ENCODE peak calls at places on chromosomes 1 and 21, in seven cellular contexts. E is OCI-LY7, R is psoas muscle, J is fibroblast of lung, C is cardiac fibroblast, F is heart right ventricle, X is Panc1. B is an unnamed sample.
A peak's percentile ranks its signal among the peaks of the same experiment; 100 is the strongest.

GRCh38 chr1:228453022-228453560 is 34.1 kb upstream of the RNF187 start:
- DNase-seq in E (no peak), R (no peak), J (no peak), C (no peak), F (no peak), X (no peak), B (no peak)

GRCh38 chr1:54254055-54254454 is 54.1 kb downstream of the MRPL37 start:
- DNase-seq in E (no peak), R (no peak), J (no peak), C (peak; percentile 53), F (no peak), X (no peak), B (no peak)

GRCh38 chr1:9652379-9653194 is 1.1 kb downstream of the PIK3CD start:
- DNase-seq in E (peak; percentile 80), R (peak; percentile 33), J (no peak), C (peak; percentile 10), F (peak; percentile 39), X (no peak), B (peak; percentile 77)

GRCh38 chr1:41226816-41227215 is 15.3 kb downstream of the SCMH1 start:
- DNase-seq in E (no peak), R (no peak), J (no peak), C (no peak), F (no peak), X (no peak), B (no peak)

GRCh38 chr1:181984006-181984405 is 77.5 kb downstream of the ZNF648 start:
- DNase-seq in E (no peak), R (no peak), J (no peak), C (no peak), F (no peak), X (no peak), B (no peak)

GRCh38 chr1:110498270-110498669 is 20.7 kb downstream of the KCNA10 start:
- DNase-seq in E (no peak), R (no peak), J (no peak), C (no peak), F (no peak), X (no peak), B (no peak)

GRCh38 chr1:30264672-30265025 is 458.7 kb downstream of the MATN1 start:
- DNase-seq in E (no peak), R (no peak), J (no peak), C (no peak), F (no peak), X (no peak), B (no peak)

GRCh38 chr1:147071142-147071541 is 101.1 kb downstream of the PRKAB2 start:
- DNase-seq in E (no peak), R (no peak), J (no peak), C (no peak), F (no peak), X (no peak), B (no peak)

GRCh38 chr1:84936116-84936810 is 43.3 kb upstream of the LPAR3 start:
- DNase-seq in E (peak; percentile 62), R (no peak), J (peak; percentile 80), C (peak; percentile 83), F (no peak), X (peak; percentile 64), B (peak; percentile 54)

GRCh38 chr1:226873771-226874578 is 3.6 kb downstream of the PSEN2 start:
- DNase-seq in E (no peak), R (no peak), J (no peak), C (no peak), F (no peak), X (no peak), B (no peak)

GRCh38 chr1:1680031-1680911 is 12.3 kb downstream of the SLC35E2B start:
- DNase-seq in E (no peak), R (no peak), J (no peak), C (no peak), F (peak; percentile 6), X (no peak), B (no peak)

GRCh38 chr1:1680912-1681273 is 11.7 kb downstream of the SLC35E2B start:
- DNase-seq in E (no peak), R (no peak), J (no peak), C (no peak), F (peak; percentile 3), X (no peak), B (no peak)

GRCh38 chr1:1683104-1683905 is 9.3 kb downstream of the SLC35E2B start:
- DNase-seq in E (no peak), R (no peak), J (no peak), C (no peak), F (no peak), X (no peak), B (no peak)

GRCh38 chr1:1677718-1678580 is 14.6 kb downstream of the SLC35E2B start:
- DNase-seq in E (peak; percentile 90), R (no peak), J (no peak), C (no peak), F (peak; percentile 12), X (no peak), B (peak; percentile 95)

DNA sequence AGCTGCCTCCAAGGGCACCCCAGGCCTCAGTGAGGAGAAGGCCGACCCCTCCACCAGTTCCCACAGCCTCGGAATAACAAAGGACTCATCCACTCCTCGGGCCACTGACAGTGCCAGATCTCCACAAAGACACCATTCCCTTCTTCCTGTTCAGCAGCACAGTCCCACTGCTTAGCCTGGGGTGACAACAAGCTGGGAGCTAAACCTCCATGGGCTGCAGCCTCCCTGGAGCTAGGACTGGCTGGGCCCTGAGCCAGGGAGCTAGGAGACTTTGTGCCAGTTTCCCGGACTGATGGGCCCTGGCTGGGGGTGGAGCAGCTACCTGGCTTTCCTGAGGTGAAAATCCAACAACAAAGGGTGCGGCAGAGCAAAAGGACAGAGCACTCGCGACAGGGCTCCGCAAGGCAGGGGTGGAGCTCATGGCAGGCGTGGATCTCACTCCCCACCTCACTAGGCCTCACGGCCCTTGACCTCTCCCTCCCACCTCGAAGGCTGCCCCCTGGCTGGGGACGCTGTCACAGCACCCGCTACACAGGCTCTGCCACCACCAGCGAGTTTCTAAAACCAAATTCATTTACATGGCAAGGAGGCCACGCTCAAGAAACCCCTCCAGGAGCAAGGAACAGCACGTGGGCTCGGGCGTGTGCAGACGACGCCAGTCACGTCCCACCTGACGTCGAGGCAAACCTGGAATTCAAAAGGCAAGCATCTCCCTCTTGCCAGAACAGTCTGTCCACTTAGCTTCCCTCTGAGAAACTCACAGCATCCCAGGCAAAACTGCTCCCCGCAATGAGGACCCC is 13.8 kb downstream of the SLC35E2B start:
- DNase-seq in E (peak; percentile 89), R (no peak), J (no peak), C (no peak), F (peak; percentile 15), X (peak; percentile 12), B (peak; percentile 92)
- H3K4me3 ChIP-seq in E (peak overlapping the region; percentile 73), R (no peak overlapping the region), J (no peak overlapping the region), C (no peak overlapping the region), F (no peak overlapping the region), X (no peak overlapping the region), B (peak overlapping the region; percentile 41)

GRCh38 chr21:32317726-32318125 is 19.1 kb downstream of the MRAP start:
- DNase-seq in E (no peak), R (no peak), J (no peak), C (no peak), F (no peak), X (no peak), B (no peak)
- TF ChIP-seq CTCF in E (no peak), R (no peak), J (no peak), C (no peak), F (no peak), X (no peak), B (no peak)

DNA sequence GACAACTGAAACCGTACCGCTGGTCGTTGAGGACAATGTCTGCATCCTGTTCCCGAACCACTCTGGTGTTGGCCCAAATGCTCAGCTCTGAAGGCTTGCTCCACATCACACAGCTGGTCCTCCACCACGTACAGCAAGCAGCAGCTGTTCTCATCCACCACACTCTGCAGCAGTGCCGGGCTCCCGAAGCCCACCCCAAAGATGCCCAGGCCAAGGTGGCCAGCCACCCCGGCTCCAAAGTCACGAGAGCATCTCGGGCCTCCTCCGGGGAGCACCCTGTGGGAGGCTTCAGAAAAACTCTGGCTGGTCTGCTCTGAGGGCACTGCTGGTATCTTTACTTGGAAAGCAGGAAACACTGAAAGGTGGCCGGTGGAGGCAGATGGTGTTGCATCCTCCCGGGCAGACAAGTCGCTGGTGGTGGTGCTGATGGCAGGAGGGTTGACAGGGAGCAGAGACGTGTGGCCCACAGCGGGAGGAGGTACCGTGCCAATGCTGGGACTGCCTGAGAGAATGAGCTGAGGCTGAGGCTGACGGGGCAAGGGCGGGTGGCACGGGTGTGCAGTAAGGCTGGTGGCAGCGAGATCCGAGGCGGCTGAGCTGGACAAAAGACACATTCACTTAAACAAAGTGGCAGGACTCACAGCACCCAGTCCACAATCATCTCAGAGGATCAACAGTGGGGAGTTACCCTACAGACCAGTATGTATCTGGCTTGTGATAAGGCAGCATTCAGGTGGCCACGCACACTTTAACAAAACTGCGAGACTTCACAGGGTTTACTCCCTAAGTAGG is 6.5 kb upstream of the CCDC27 start:
- DNase-seq in E (no peak), R (no peak), J (no peak), C (no peak), F (no peak), X (no peak), B (no peak)
- H3K4me3 ChIP-seq in E (no peak overlapping the region), R (peak overlapping the region; percentile 91), J (no peak overlapping the region), C (no peak overlapping the region), F (peak overlapping the region; percentile 89), X (peak overlapping the region; percentile 68), B (no peak overlapping the region)

GRCh38 chr1:215710340-215710971 is 143.4 kb downstream of the KCTD3 start:
- DNase-seq in E (peak; percentile 58), R (no peak), J (peak; percentile 76), C (peak; percentile 54), F (no peak), X (peak; percentile 25), B (peak; percentile 70)
- TF ChIP-seq CTCF in E (peak; percentile 86), R (peak; percentile 14), J (peak; percentile 72), C (peak; percentile 56), F (peak; percentile 46), X (peak; percentile 76), B (peak; percentile 73)

GRCh38 chr21:15014220-15014619 is 50.6 kb downstream of the NRIP1 start:
- DNase-seq in E (no peak), R (no peak), J (no peak), C (no peak), F (no peak), X (no peak), B (no peak)
- H3K4me3 ChIP-seq in E (no peak overlapping the region), R (no peak overlapping the region), J (no peak overlapping the region), C (no peak overlapping the region), F (no peak overlapping the region), X (no peak overlapping the region), B (no peak overlapping the region)

B was measured in GM12865.